ENCODE peak calls at places on chromosome 19, in ten cellular contexts. One of them, this sample, is unnamed.

GRCh38 chr19:29155683-29156082 is 57.3 kb downstream of the UQCRFS1 start:
- DNase-seq in fibroblast of pulmonary artery: no peak
- DNase-seq in GM13977: no peak
- DNase-seq in WTC11: no peak
- DNase-seq in HFFc6: no peak
- DNase-seq in PC-9: no peak
- DNase-seq in pancreas: no peak
- DNase-seq in activated CD8-positive, alpha-beta T cell treated with anti-CD3 and anti-CD28 coated beads for 36 hours: no peak
- DNase-seq in hepatocyte: no peak
- DNase-seq in IMR-90: no peak
- DNase-seq in this sample: no peak

GRCh38 chr19:46861691-46862503 is 1.1 kb downstream of the ARHGAP35 start:
- DNase-seq in HFFc6: no peak
- DNase-seq in pancreas: no peak
- DNase-seq in PC-9: no peak
- DNase-seq in IMR-90: no peak
- DNase-seq in fibroblast of pulmonary artery: no peak
- DNase-seq in WTC11: peak; percentile 20
- DNase-seq in activated CD8-positive, alpha-beta T cell treated with anti-CD3 and anti-CD28 coated beads for 36 hours: peak; percentile 22
- DNase-seq in hepatocyte: no peak
- DNase-seq in GM13977: no peak
- DNase-seq in this sample: no peak

GRCh38 chr19:33678796-33679195 is 57.0 kb downstream of the CHST8 start:
- DNase-seq in PC-9: no peak
- DNase-seq in WTC11: no peak
- DNase-seq in fibroblast of pulmonary artery: no peak
- DNase-seq in pancreas: no peak
- DNase-seq in hepatocyte: no peak
- DNase-seq in IMR-90: no peak
- DNase-seq in activated CD8-positive, alpha-beta T cell treated with anti-CD3 and anti-CD28 coated beads for 36 hours: no peak
- DNase-seq in GM13977: no peak
- DNase-seq in HFFc6: no peak
- DNase-seq in this sample: no peak

GRCh38 chr19:5023128-5023571 is 54.2 kb downstream of the KDM4B start:
- DNase-seq in HFFc6: no peak
- DNase-seq in pancreas: no peak
- DNase-seq in hepatocyte: no peak
- DNase-seq in GM13977: no peak
- DNase-seq in fibroblast of pulmonary artery: no peak
- DNase-seq in PC-9: no peak
- DNase-seq in WTC11: no peak
- DNase-seq in activated CD8-positive, alpha-beta T cell treated with anti-CD3 and anti-CD28 coated beads for 36 hours: no peak
- DNase-seq in IMR-90: no peak
- DNase-seq in this sample: no peak

GRCh38 chr19:22052644-22053013 is 345 bp downstream of the ZNF257 start:
- DNase-seq in IMR-90: no peak
- DNase-seq in hepatocyte: no peak
- DNase-seq in HFFc6: no peak
- DNase-seq in activated CD8-positive, alpha-beta T cell treated with anti-CD3 and anti-CD28 coated beads for 36 hours: no peak
- DNase-seq in fibroblast of pulmonary artery: peak; percentile 0
- DNase-seq in pancreas: peak; percentile 26
- DNase-seq in GM13977: no peak
- DNase-seq in PC-9: no peak
- DNase-seq in WTC11: no peak
- DNase-seq in this sample: no peak

GRCh38 chr19:43524922-43525835 is 1.8 kb downstream of the ETHE1 start:
- DNase-seq in PC-9: peak; percentile 80
- DNase-seq in HFFc6: no peak
- DNase-seq in fibroblast of pulmonary artery: peak; percentile 64
- DNase-seq in hepatocyte: peak; percentile 75
- DNase-seq in GM13977: peak; percentile 73
- DNase-seq in pancreas: no peak
- DNase-seq in WTC11: peak; percentile 62
- DNase-seq in IMR-90: peak; percentile 32
- DNase-seq in activated CD8-positive, alpha-beta T cell treated with anti-CD3 and anti-CD28 coated beads for 36 hours: peak; percentile 45
- DNase-seq in this sample: no peak

GRCh38 chr19:7705387-7706187 is 3.7 kb upstream of the FCER2 start:
- DNase-seq in WTC11: no peak
- DNase-seq in fibroblast of pulmonary artery: no peak
- DNase-seq in IMR-90: no peak
- DNase-seq in HFFc6: no peak
- DNase-seq in PC-9: no peak
- DNase-seq in pancreas: no peak
- DNase-seq in hepatocyte: no peak
- DNase-seq in GM13977: no peak
- DNase-seq in activated CD8-positive, alpha-beta T cell treated with anti-CD3 and anti-CD28 coated beads for 36 hours: peak; percentile 94
- DNase-seq in this sample: no peak

GRCh38 chr19:52542984-52543664 is 15.7 kb downstream of the ZNF808 start:
- DNase-seq in PC-9: no peak
- DNase-seq in HFFc6: no peak
- DNase-seq in fibroblast of pulmonary artery: no peak
- DNase-seq in WTC11: no peak
- DNase-seq in activated CD8-positive, alpha-beta T cell treated with anti-CD3 and anti-CD28 coated beads for 36 hours: peak; percentile 77
- DNase-seq in pancreas: no peak
- DNase-seq in IMR-90: peak; percentile 19
- DNase-seq in hepatocyte: no peak
- DNase-seq in GM13977: no peak
- DNase-seq in this sample: no peak

GRCh38 chr19:46828484-46828883 is 22.2 kb downstream of the AP2S1 start:
- DNase-seq in pancreas: no peak
- DNase-seq in hepatocyte: no peak
- DNase-seq in PC-9: no peak
- DNase-seq in WTC11: no peak
- DNase-seq in HFFc6: peak; percentile 67
- DNase-seq in GM13977: no peak
- DNase-seq in fibroblast of pulmonary artery: no peak
- DNase-seq in IMR-90: peak; percentile 75
- DNase-seq in activated CD8-positive, alpha-beta T cell treated with anti-CD3 and anti-CD28 coated beads for 36 hours: peak; percentile 91
- DNase-seq in this sample: no peak

GRCh38 chr19:482186-483041 is 13.9 kb upstream of the MADCAM1 start:
- DNase-seq in PC-9: no peak
- DNase-seq in activated CD8-positive, alpha-beta T cell treated with anti-CD3 and anti-CD28 coated beads for 36 hours: no peak
- DNase-seq in pancreas: no peak
- DNase-seq in IMR-90: no peak
- DNase-seq in GM13977: no peak
- DNase-seq in hepatocyte: no peak
- DNase-seq in HFFc6: no peak
- DNase-seq in fibroblast of pulmonary artery: no peak
- DNase-seq in WTC11: no peak
- DNase-seq in this sample: no peak
- TF ChIP-seq CTCF in PC-9: no peak
- TF ChIP-seq CTCF in activated CD8-positive, alpha-beta T cell treated with anti-CD3 and anti-CD28 coated beads for 36 hours: no peak
- TF ChIP-seq CTCF in pancreas: no peak
- TF ChIP-seq CTCF in IMR-90: no peak
- TF ChIP-seq CTCF in GM13977: no peak
- TF ChIP-seq CTCF in hepatocyte: peak; percentile 7
- TF ChIP-seq CTCF in HFFc6: no peak
- TF ChIP-seq CTCF in fibroblast of pulmonary artery: no peak
- TF ChIP-seq CTCF in WTC11: no peak
- TF ChIP-seq CTCF in this sample: no peak

DNA sequence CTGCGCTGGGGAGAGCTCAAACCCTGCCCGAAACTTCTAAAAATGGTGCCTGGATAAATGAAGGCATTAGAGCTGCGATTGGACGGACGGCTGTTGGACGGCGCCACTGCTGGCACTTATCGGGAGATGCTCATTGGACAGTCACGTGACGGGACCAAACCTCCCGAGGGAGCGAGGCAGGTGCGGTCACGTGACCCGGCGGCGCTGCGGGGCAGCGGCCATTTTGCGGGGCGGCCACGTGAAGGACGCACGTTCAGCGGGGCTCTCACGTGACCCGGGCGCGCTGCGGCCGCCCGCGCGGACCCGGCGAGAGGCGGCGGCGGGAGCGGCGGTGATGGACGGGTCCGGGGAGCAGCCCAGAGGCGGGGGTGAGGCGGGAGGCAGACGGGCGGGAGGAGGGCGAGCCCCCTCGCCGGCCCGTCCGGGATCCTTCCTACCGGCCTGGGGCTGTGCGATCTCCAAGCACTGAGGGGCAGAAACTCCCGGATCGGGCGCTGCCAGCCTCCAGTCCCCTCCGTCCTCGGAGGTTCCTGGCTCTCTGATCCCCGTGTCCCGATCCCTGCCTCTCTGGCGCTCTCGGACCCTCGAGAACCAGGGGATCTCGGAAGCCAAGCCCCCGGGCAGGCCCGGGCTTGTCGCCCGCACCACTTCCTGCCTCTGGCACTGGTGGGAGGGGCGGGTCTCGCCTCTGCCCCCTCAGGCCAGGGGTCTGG is at the start of gene BAX:
- DNase-seq in GM13977: peak; percentile 98
- DNase-seq in activated CD8-positive, alpha-beta T cell treated with anti-CD3 and anti-CD28 coated beads for 36 hours: peak; percentile 98
- DNase-seq in pancreas: peak; percentile 99
- DNase-seq in PC-9: peak; percentile 88
- DNase-seq in HFFc6: peak; percentile 92
- DNase-seq in fibroblast of pulmonary artery: peak; percentile 97
- DNase-seq in hepatocyte: peak; percentile 99
- DNase-seq in IMR-90: peak; percentile 93
- DNase-seq in WTC11: peak; percentile 99
- DNase-seq in this sample: peak; percentile 99
- TF ChIP-seq CTCF in GM13977: no peak
- TF ChIP-seq CTCF in activated CD8-positive, alpha-beta T cell treated with anti-CD3 and anti-CD28 coated beads for 36 hours: no peak
- TF ChIP-seq CTCF in pancreas: no peak
- TF ChIP-seq CTCF in PC-9: no peak
- TF ChIP-seq CTCF in HFFc6: no peak
- TF ChIP-seq CTCF in fibroblast of pulmonary artery: no peak
- TF ChIP-seq CTCF in hepatocyte: no peak
- TF ChIP-seq CTCF in IMR-90: no peak
- TF ChIP-seq CTCF in WTC11: no peak
- TF ChIP-seq CTCF in this sample: no peak

GRCh38 chr19:45423033-45423588 is 606 bp downstream of the ERCC1 start:
- DNase-seq in IMR-90: no peak
- DNase-seq in pancreas: peak; percentile 59
- DNase-seq in WTC11: no peak
- DNase-seq in GM13977: no peak
- DNase-seq in PC-9: no peak
- DNase-seq in fibroblast of pulmonary artery: no peak
- DNase-seq in hepatocyte: no peak
- DNase-seq in HFFc6: no peak
- DNase-seq in activated CD8-positive, alpha-beta T cell treated with anti-CD3 and anti-CD28 coated beads for 36 hours: peak; percentile 97
- DNase-seq in this sample: no peak

GRCh38 chr19:45424191-45425058 is 708 bp upstream of the ERCC1 start:
- DNase-seq in WTC11: peak; percentile 60
- DNase-seq in fibroblast of pulmonary artery: peak; percentile 93
- DNase-seq in HFFc6: peak; percentile 96
- DNase-seq in pancreas: peak; percentile 69
- DNase-seq in IMR-90: peak; percentile 98
- DNase-seq in PC-9: peak; percentile 99
- DNase-seq in hepatocyte: peak; percentile 87
- DNase-seq in GM13977: peak; percentile 37
- DNase-seq in activated CD8-positive, alpha-beta T cell treated with anti-CD3 and anti-CD28 coated beads for 36 hours: peak; percentile 63
- DNase-seq in this sample: no peak

GRCh38 chr19:45420871-45421270 is 2.8 kb downstream of the ERCC1 start:
- DNase-seq in WTC11: no peak
- DNase-seq in HFFc6: no peak
- DNase-seq in fibroblast of pulmonary artery: no peak
- DNase-seq in GM13977: no peak
- DNase-seq in hepatocyte: no peak
- DNase-seq in IMR-90: no peak
- DNase-seq in activated CD8-positive, alpha-beta T cell treated with anti-CD3 and anti-CD28 coated beads for 36 hours: no peak
- DNase-seq in PC-9: no peak
- DNase-seq in pancreas: no peak
- DNase-seq in this sample: no peak

GRCh38 chr19:45421953-45422498 is 1.7 kb downstream of the ERCC1 start:
- DNase-seq in fibroblast of pulmonary artery: no peak
- DNase-seq in PC-9: no peak
- DNase-seq in HFFc6: no peak
- DNase-seq in GM13977: no peak
- DNase-seq in activated CD8-positive, alpha-beta T cell treated with anti-CD3 and anti-CD28 coated beads for 36 hours: no peak
- DNase-seq in IMR-90: no peak
- DNase-seq in WTC11: no peak
- DNase-seq in hepatocyte: no peak
- DNase-seq in pancreas: no peak
- DNase-seq in this sample: no peak

DNA sequence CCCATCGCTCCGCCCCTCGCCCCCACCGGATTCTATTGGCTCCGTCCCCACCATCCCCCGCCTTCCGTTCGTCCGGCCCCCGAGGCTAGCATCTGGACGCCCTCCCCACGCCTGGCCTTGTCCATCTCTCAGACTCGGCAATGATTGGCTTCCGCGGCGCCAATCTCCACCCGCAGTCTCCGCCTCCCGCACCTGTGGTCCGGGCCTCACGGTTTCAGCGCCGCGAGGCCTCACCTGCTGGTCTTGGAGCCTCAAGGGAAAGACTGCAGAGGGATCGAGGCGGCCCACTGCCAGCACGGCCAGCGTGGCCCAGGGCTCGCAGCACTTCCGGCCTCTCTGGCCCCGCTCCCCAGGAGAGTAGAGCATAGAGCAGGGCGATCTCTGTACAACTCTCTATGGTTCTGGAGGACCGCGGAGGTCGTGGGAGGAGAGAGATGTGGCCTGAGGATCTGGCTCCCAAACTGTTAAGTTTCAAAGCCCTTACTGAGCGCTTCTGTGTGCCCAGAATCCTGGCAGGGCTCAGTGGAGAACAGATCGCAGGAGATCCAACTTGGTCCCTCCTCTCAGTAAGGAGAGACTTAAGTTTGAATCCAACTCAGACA is at the start of gene ERCC1:
- DNase-seq in activated CD8-positive, alpha-beta T cell treated with anti-CD3 and anti-CD28 coated beads for 36 hours: peak; percentile 89
- DNase-seq in IMR-90: peak; percentile 94
- DNase-seq in GM13977: peak; percentile 97
- DNase-seq in PC-9: peak; percentile 97
- DNase-seq in pancreas: peak; percentile 99
- DNase-seq in HFFc6: peak; percentile 92
- DNase-seq in WTC11: peak; percentile 100
- DNase-seq in hepatocyte: peak; percentile 98
- DNase-seq in fibroblast of pulmonary artery: peak; percentile 95
- DNase-seq in this sample: peak; percentile 97
- TF ChIP-seq CTCF in activated CD8-positive, alpha-beta T cell treated with anti-CD3 and anti-CD28 coated beads for 36 hours: no peak
- TF ChIP-seq CTCF in IMR-90: no peak
- TF ChIP-seq CTCF in GM13977: no peak
- TF ChIP-seq CTCF in PC-9: no peak
- TF ChIP-seq CTCF in pancreas: no peak
- TF ChIP-seq CTCF in HFFc6: no peak
- TF ChIP-seq CTCF in WTC11: no peak
- TF ChIP-seq CTCF in hepatocyte: no peak
- TF ChIP-seq CTCF in fibroblast of pulmonary artery: no peak
- TF ChIP-seq CTCF in this sample: no peak

DNA sequence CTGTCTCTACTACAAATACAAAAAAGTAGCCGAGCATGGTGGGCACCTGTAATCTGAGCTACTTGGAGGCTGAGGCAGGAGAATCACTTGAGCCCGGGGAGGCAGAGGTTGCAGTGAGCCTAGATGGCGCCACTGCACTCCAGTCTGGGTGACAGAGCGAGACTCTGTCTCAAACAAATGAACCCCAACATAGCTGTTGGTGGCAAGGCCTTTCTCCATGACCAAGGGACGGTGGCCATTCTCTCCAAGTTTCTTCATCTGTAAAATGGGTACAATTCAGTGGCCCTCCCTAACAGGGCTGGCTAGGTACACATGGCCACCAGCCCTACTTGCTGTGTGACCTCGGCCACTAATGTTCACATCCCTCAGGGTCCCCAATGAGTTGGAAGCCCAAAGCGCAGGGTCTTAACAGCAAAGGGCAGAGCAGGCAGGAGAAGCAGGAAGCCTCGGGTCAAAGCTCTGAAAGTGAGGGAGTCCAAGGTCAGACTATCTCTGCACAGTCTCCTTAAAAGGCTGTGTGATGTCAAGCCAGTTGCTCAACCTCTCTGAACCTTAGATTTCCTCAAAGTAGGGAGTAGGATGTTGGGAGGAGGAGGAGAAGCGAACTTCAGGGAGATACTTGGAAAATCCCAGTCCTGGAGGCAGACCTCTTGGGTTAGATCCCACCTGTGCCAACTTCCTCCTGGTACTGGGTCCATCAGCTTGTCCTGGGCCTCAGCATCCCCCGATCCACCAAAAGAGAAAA is 2.7 kb downstream of the JUND start:
- DNase-seq in pancreas: no peak
- DNase-seq in hepatocyte: no peak
- DNase-seq in PC-9: peak; percentile 38
- DNase-seq in WTC11: no peak
- DNase-seq in fibroblast of pulmonary artery: peak; percentile 55
- DNase-seq in activated CD8-positive, alpha-beta T cell treated with anti-CD3 and anti-CD28 coated beads for 36 hours: peak; percentile 77
- DNase-seq in IMR-90: no peak
- DNase-seq in HFFc6: peak; percentile 40
- DNase-seq in GM13977: no peak
- DNase-seq in this sample: no peak
- TF ChIP-seq CTCF in pancreas: no peak
- TF ChIP-seq CTCF in hepatocyte: peak; percentile 32
- TF ChIP-seq CTCF in PC-9: no peak
- TF ChIP-seq CTCF in WTC11: peak; percentile 41
- TF ChIP-seq CTCF in fibroblast of pulmonary artery: peak; percentile 33
- TF ChIP-seq CTCF in activated CD8-positive, alpha-beta T cell treated with anti-CD3 and anti-CD28 coated beads for 36 hours: no peak
- TF ChIP-seq CTCF in IMR-90: peak; percentile 24
- TF ChIP-seq CTCF in HFFc6: peak; percentile 76
- TF ChIP-seq CTCF in GM13977: peak; percentile 54
- TF ChIP-seq CTCF in this sample: no peak

This sample was measured in glutamatergic neuron.